ENCODE peak calls at places on chromosomes 7 and 10, in seven cellular contexts. C, D, N, R, E, X and F are unnamed samples.

GRCh38 chr10:84818956-84819355 is 490.6 kb downstream of the CCSER2 start:
- DNase-seq in C (no peak), D (no peak), N (no peak), R (no peak), E (no peak), X (no peak), F (no peak)

GRCh38 chr10:77234599-77234998 is 403.0 kb downstream of the KCNMA1 start:
- DNase-seq in C (no peak), D (no peak), N (no peak), R (no peak), E (no peak), X (no peak), F (no peak)

GRCh38 chr10:66455304-66455703 is 470.5 kb upstream of the LRRTM3 start:
- DNase-seq in C (no peak), D (no peak), N (no peak), R (no peak), E (no peak), X (no peak), F (no peak)

GRCh38 chr7:99791021-99791420 is 7.0 kb upstream of the CYP3A4 start:
- DNase-seq in C (no peak), D (no peak), N (no peak), R (no peak), E (no peak), X (no peak), F (no peak)

GRCh38 chr10:24344279-24344678 is 135.3 kb downstream of the KIAA1217 start:
- DNase-seq in C (no peak), D (no peak), N (no peak), R (no peak), E (peak; percentile 83), X (no peak), F (peak; percentile 45)

GRCh38 chr10:77907900-77908717 is 18.4 kb downstream of the DLG5 start:
- DNase-seq in C (no peak), D (no peak), N (no peak), R (no peak), E (no peak), X (peak; percentile 19), F (no peak)

GRCh38 chr10:127470911-127471310 is 78.2 kb upstream of the NPS start:
- DNase-seq in C (no peak), D (no peak), N (no peak), R (no peak), E (no peak), X (no peak), F (no peak)

GRCh38 chr10:5159126-5159525 is 25.8 kb downstream of the AKR1C8 start:
- DNase-seq in C (no peak), D (no peak), N (no peak), R (no peak), E (no peak), X (no peak), F (no peak)

GRCh38 chr7:16114633-16115032 is 306.7 kb downstream of the CRPPA start:
- DNase-seq in C (no peak), D (no peak), N (no peak), R (no peak), E (no peak), X (no peak), F (no peak)

GRCh38 chr10:101749033-101749432 is 26.9 kb downstream of the FGF8 start:
- DNase-seq in C (no peak), D (no peak), N (no peak), R (no peak), E (no peak), X (no peak), F (no peak)

DNA sequence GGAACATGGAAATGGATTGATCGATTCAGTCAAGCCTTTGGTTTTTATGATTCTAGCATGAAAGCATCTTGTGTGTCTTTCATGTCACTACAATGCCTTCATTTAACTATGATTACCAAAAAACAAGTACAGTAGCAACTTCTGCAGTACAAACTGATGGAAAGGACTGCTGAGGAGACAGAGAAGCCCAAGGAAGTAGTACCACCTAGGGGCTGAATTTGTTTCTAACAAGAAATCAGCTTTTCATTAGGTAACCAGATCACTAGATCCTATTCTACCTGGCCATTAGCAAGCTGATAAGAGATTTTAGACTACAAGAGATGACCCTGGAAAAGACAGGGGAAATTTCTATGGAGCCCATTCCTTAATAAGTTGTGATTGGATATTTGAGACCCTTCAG is 3.2 kb upstream of the IFIT1 start:
- DNase-seq in C (no peak), D (no peak), N (no peak), R (no peak), E (no peak), X (no peak), F (no peak)
- TF ChIP-seq CTCF in C (peak; percentile 43), D (peak; percentile 44), N (peak; percentile 22), R (peak; percentile 57), E (peak; percentile 43), X (peak; percentile 32), F (peak; percentile 53)

GRCh38 chr10:106571216-106571954 is 593.1 kb downstream of the SORCS1 start:
- DNase-seq in C (no peak), D (no peak), N (no peak), R (no peak), E (no peak), X (peak; percentile 9), F (no peak)
- TF ChIP-seq CTCF in C (no peak), D (peak; percentile 53), N (no peak), R (peak; percentile 54), E (peak; percentile 60), X (peak; percentile 53), F (peak; percentile 38)

GRCh38 chr10:70510904-70511303 is 32.3 kb downstream of the PALD1 start:
- DNase-seq in C (no peak), D (no peak), N (no peak), R (no peak), E (no peak), X (no peak), F (no peak)
- TF ChIP-seq CTCF in C (no peak), D (no peak), N (no peak), R (no peak), E (no peak), X (no peak), F (no peak)

GRCh38 chr10:37654466-37654865 is 202.9 kb downstream of the ZNF248 start:
- DNase-seq in C (no peak), D (no peak), N (no peak), R (no peak), E (no peak), X (no peak), F (no peak)
- TF ChIP-seq CTCF in C (no peak), D (no peak), N (no peak), R (no peak), E (no peak), X (no peak), F (no peak)

DNA sequence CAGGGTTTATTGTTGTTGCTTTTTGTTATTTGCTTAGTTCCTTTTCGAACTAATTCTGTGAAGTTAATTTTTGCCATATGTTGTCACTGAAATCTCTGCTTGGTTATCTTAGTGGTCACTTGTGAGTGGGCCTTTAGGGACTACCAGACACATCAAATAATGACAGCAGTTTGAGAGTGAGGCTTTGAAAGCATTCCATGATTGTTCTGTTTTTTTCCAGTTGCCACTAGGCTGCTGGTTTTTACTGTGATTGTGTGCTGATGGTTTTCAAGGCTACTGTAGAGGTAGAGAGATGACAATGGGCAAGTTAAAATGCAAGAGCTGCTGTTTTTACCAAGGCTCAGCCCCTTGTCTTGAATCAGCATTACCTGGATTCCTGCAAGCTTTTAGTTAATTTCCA is 20.0 kb downstream of the SEPTIN7 start:
- DNase-seq in C (no peak), D (no peak), N (no peak), R (no peak), E (no peak), X (no peak), F (no peak)
- TF ChIP-seq CTCF in C (no peak), D (no peak), N (no peak), R (no peak), E (no peak), X (no peak), F (no peak)

GRCh38 chr10:73648975-73649829 is 6.6 kb downstream of the SYNPO2L start:
- DNase-seq in C (no peak), D (no peak), N (no peak), R (no peak), E (no peak), X (no peak), F (no peak)
- TF ChIP-seq CTCF in C (no peak), D (no peak), N (no peak), R (no peak), E (no peak), X (no peak), F (no peak)